ENCODE peak calls at places on chromosomes 2 and 18, in eight cellular contexts. V is A549, A is sigmoid colon, Q is transverse colon, M is HepG2, X is tibial nerve, B is suprapubic skin, H is stomach. Z is an unnamed sample.

GRCh38 chr18:681985-682384 is 24.5 kb downstream of the TYMS start:
- DNase-seq in V (no peak), A (no peak), Q (no peak), M (no peak), X (no peak), B (no peak), H (no peak), Z (no peak)

GRCh38 chr2:140498360-140498759 is 1632.5 kb downstream of the LRP1B start:
- DNase-seq in V (no peak), A (no peak), Q (no peak), M (no peak), X (no peak), B (no peak), H (no peak), Z (no peak)

GRCh38 chr2:69200107-69200520 is 186.9 kb downstream of the GFPT1 start:
- DNase-seq in V (no peak), A (peak), Q (peak), M (peak), X (no peak), B (peak), H (no peak), Z (peak)

GRCh38 chr18:42339324-42339723 is 384.3 kb downstream of the PIK3C3 start:
- DNase-seq in V (no peak), A (no peak), Q (no peak), M (peak), X (no peak), B (no peak), H (no peak), Z (no peak)

GRCh38 chr2:174121178-174121577 is 127.2 kb downstream of the OLA1 start:
- DNase-seq in V (no peak), A (no peak), Q (no peak), M (no peak), X (no peak), B (no peak), H (no peak), Z (no peak)

GRCh38 chr18:63233334-63233733 is 86.2 kb downstream of the BCL2 start:
- DNase-seq in V (no peak), A (no peak), Q (no peak), M (no peak), X (no peak), B (no peak), H (no peak), Z (no peak)

GRCh38 chr2:85506768-85507181 is 32.2 kb upstream of the MAT2A start:
- DNase-seq in V (no peak), A (no peak), Q (no peak), M (no peak), X (no peak), B (no peak), H (no peak), Z (no peak)

GRCh38 chr2:215920244-215921100 is 92.9 kb downstream of the MREG start:
- DNase-seq in V (peak), A (peak), Q (peak), M (peak), X (peak), B (no peak), H (peak), Z (peak)

GRCh38 chr2:199136681-199137080 is 321.1 kb downstream of the SATB2 start:
- DNase-seq in V (no peak), A (no peak), Q (peak), M (no peak), X (no peak), B (no peak), H (no peak), Z (peak)

GRCh38 chr2:190871539-190871938 is 9.1 kb upstream of the GLS start:
- DNase-seq in V (no peak), A (no peak), Q (no peak), M (no peak), X (no peak), B (no peak), H (no peak), Z (no peak)

GRCh38 chr2:127097471-127097765 is 9.5 kb downstream of the BIN1 start:
- DNase-seq in V (no peak), A (peak), Q (no peak), M (no peak), X (no peak), B (no peak), H (no peak), Z (no peak)

GRCh38 chr2:157480182-157480961 is 36.5 kb upstream of the CYTIP start:
- DNase-seq in V (no peak), A (no peak), Q (peak), M (no peak), X (peak), B (no peak), H (peak), Z (no peak)

GRCh38 chr18:6607348-6607747 is 122.2 kb upstream of the ARHGAP28 start:
- DNase-seq in V (no peak), A (no peak), Q (no peak), M (no peak), X (no peak), B (no peak), H (no peak), Z (no peak)

GRCh38 chr2:172089005-172089504 is 3.7 kb downstream of the DLX1 start:
- DNase-seq in V (no peak), A (no peak), Q (no peak), M (no peak), X (no peak), B (no peak), H (no peak), Z (no peak)

GRCh38 chr2:25063876-25064660 is 22.2 kb downstream of the EFR3B start:
- DNase-seq in V (no peak), A (peak), Q (no peak), M (no peak), X (no peak), B (no peak), H (no peak), Z (no peak)

GRCh38 chr2:74560591-74560990 is 6.1 kb downstream of the DOK1 start:
- DNase-seq in V (no peak), A (no peak), Q (no peak), M (no peak), X (no peak), B (no peak), H (no peak), Z (no peak)

GRCh38 chr2:102871707-102872106 is 109.9 kb downstream of the TMEM182 start:
- DNase-seq in V (no peak), A (no peak), Q (no peak), M (no peak), X (no peak), B (no peak), H (no peak), Z (no peak)

GRCh38 chr2:119814216-119814615 is 54.5 kb downstream of the PTPN4 start:
- DNase-seq in V (no peak), A (no peak), Q (no peak), M (no peak), X (no peak), B (no peak), H (no peak), Z (no peak)

GRCh38 chr2:179898873-179899272 is 37.5 kb upstream of the ZNF385B start:
- DNase-seq in V (peak), A (no peak), Q (peak), M (peak), X (no peak), B (no peak), H (no peak), Z (no peak)

GRCh38 chr18:75293591-75293990 is 83.0 kb downstream of the TSHZ1 start:
- DNase-seq in V (no peak), A (no peak), Q (no peak), M (no peak), X (no peak), B (no peak), H (no peak), Z (no peak)

GRCh38 chr2:191268596-191268995 is 23.4 kb downstream of the MYO1B start:
- DNase-seq in V (no peak), A (no peak), Q (no peak), M (no peak), X (no peak), B (no peak), H (no peak), Z (no peak)

GRCh38 chr2:12202301-12202700 is 455.9 kb downstream of the LPIN1 start:
- DNase-seq in V (no peak), A (no peak), Q (no peak), M (no peak), X (no peak), B (no peak), H (no peak), Z (no peak)

GRCh38 chr2:236195726-236196125 is 27.5 kb upstream of the GBX2 start:
- DNase-seq in V (no peak), A (peak), Q (no peak), M (no peak), X (no peak), B (peak), H (no peak), Z (no peak)

GRCh38 chr2:8625399-8626283 is 56.2 kb upstream of the ID2 start:
- DNase-seq in V (peak), A (no peak), Q (no peak), M (peak), X (no peak), B (peak), H (no peak), Z (no peak)

GRCh38 chr2:197356136-197356535 is 45.6 kb upstream of the ANKRD44 start:
- DNase-seq in V (peak), A (no peak), Q (no peak), M (no peak), X (no peak), B (no peak), H (no peak), Z (no peak)
- TF ChIP-seq CTCF in V (peak), A (no peak), Q (peak), M (no peak), X (no peak), B (no peak), H (no peak), Z (no peak)

GRCh38 chr2:237786936-237787335 is 11.6 kb upstream of the RBM44 start:
- DNase-seq in V (no peak), A (no peak), Q (no peak), M (no peak), X (no peak), B (no peak), H (no peak), Z (no peak)

GRCh38 chr2:237791977-237792727 is 6.4 kb upstream of the RBM44 start:
- DNase-seq in V (peak), A (no peak), Q (no peak), M (peak), X (no peak), B (no peak), H (no peak), Z (no peak)

GRCh38 chr2:237790353-237790752 is 8.2 kb upstream of the RBM44 start:
- DNase-seq in V (no peak), A (no peak), Q (no peak), M (no peak), X (no peak), B (no peak), H (no peak), Z (no peak)
- TF ChIP-seq EP300 in V (no peak), A (no peak), Q (no peak), M (no peak), X (no peak), B (no peak), H (no peak), Z (no peak)

GRCh38 chr2:39530423-39530866 is 93.4 kb upstream of the MAP4K3 start:
- DNase-seq in V (no peak), A (no peak), Q (no peak), M (no peak), X (no peak), B (no peak), H (no peak), Z (no peak)
- TF ChIP-seq CTCF in V (peak), A (no peak), Q (no peak), M (no peak), X (no peak), B (no peak), H (no peak), Z (no peak)

DNA sequence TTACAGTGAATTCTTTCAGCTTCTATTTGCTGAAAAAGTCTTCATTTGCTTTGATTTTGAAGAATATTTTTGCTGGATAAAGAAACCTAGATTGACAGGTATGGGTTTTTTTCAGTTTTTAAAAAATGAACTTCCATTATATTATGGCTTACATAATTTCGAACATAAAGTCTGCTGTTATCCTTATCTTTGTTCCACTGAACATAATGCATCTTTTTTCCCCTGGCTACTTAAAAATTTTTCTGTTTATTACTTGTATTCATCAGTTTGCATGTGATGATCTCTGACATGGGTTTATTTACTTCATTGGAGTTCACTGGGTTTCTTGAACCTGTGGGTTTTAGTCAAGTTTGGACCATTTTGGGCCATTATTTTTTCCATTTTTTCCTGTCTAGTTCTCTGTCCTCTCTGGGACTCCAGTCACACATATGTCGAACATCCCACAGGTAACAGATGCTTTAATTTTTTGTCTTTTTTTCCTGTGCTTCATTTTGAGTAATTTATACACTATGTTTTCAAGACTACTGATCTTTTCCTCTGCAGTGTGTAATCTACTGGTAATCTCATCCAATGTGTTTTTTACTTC is 33.1 kb downstream of the SEC11C start:
- DNase-seq in V (no peak), A (no peak), Q (no peak), M (no peak), X (no peak), B (no peak), H (no peak), Z (no peak)
- TF ChIP-seq EP300 in V (no peak), A (no peak), Q (no peak), M (no peak), X (no peak), B (no peak), H (no peak), Z (no peak)

GRCh38 chr2:170461875-170462274 is 253.3 kb upstream of the SP5 start:
- DNase-seq in V (no peak), A (no peak), Q (no peak), M (no peak), X (no peak), B (no peak), H (no peak), Z (no peak)
- TF ChIP-seq CTCF in V (no peak), A (no peak), Q (no peak), M (peak), X (no peak), B (no peak), H (no peak), Z (no peak)